ENCODE peak calls at places on chromosome 22, in four cellular contexts. T is activated naive CD8-positive, alpha-beta T cell treated with anti-CD3 and anti-CD28 coated beads, Interleukin-2, amount 50 U/mL, for 24 hours; P is naive thymus-derived CD8-positive, alpha-beta T cell; J is cardiac muscle cell. R is an unnamed sample.

GRCh38 chr22:46065733-46066454 is 84.4 kb upstream of the PPARA start:
- DNase-seq in T (no peak), P (no peak), J (no peak), R (no peak)

GRCh38 chr22:19965771-19966709 is 24.4 kb upstream of the TXNRD2 start:
- DNase-seq in T (no peak), P (no peak), J (no peak), R (no peak)

GRCh38 chr22:35343664-35344550 is 37.0 kb upstream of the HMOX1 start:
- DNase-seq in T (no peak), P (no peak), J (no peak), R (no peak)

GRCh38 chr22:39206491-39206890 is 38.3 kb downstream of the PDGFB start:
- DNase-seq in T (no peak), P (no peak), J (no peak), R (peak; percentile 8)

GRCh38 chr22:21003782-21004181 is 1.9 kb upstream of the THAP7 start:
- DNase-seq in T (no peak), P (no peak), J (no peak), R (no peak)

GRCh38 chr22:25354456-25354855 is 135.0 kb downstream of the CRYBB2 start:
- DNase-seq in T (no peak), P (no peak), J (no peak), R (no peak)

GRCh38 chr22:48376428-48376827 is 1451.2 kb downstream of the BRD1 start:
- DNase-seq in T (no peak), P (no peak), J (no peak), R (no peak)

GRCh38 chr22:28034760-28035401 is 115.8 kb upstream of the PITPNB start:
- DNase-seq in T (no peak), P (peak; percentile 56), J (peak; percentile 52), R (peak; percentile 87)

GRCh38 chr22:46290121-46290842 is 6.4 kb upstream of the GTSE1 start:
- DNase-seq in T (no peak), P (no peak), J (no peak), R (no peak)

GRCh38 chr22:46525681-46526483 is 11.5 kb downstream of the CELSR1 start:
- DNase-seq in T (no peak), P (no peak), J (no peak), R (no peak)

GRCh38 chr22:35380537-35381423 is at the start of gene HMOX1:
- DNase-seq in T (peak; percentile 66), P (peak; percentile 33), J (peak; percentile 91), R (no peak)

GRCh38 chr22:29855611-29856181 is 17.6 kb upstream of the ASCC2 start:
- DNase-seq in T (no peak), P (no peak), J (peak; percentile 32), R (no peak)

GRCh38 chr22:46113910-46114517 is 36.3 kb upstream of the PPARA start:
- DNase-seq in T (no peak), P (no peak), J (no peak), R (no peak)

GRCh38 chr22:31284756-31285155 is 7.5 kb downstream of the PIK3IP1 start:
- DNase-seq in T (no peak), P (no peak), J (peak; percentile 52), R (peak; percentile 49)

GRCh38 chr22:27139935-27140493 is 482.6 kb downstream of the MIAT start:
- DNase-seq in T (no peak), P (no peak), J (peak; percentile 82), R (no peak)

GRCh38 chr22:36486619-36487384 is 5.4 kb upstream of the TXN2 start:
- DNase-seq in T (peak; percentile 68), P (peak; percentile 68), J (peak; percentile 63), R (peak; percentile 50)

GRCh38 chr22:26210390-26210789 is 41.1 kb downstream of the SEZ6L start:
- DNase-seq in T (no peak), P (no peak), J (no peak), R (no peak)

GRCh38 chr22:19375435-19375834 is 56.1 kb downstream of the HIRA start:
- DNase-seq in T (no peak), P (no peak), J (no peak), R (peak; percentile 14)

GRCh38 chr22:41146573-41146972 is 54.2 kb downstream of the EP300 start:
- DNase-seq in T (no peak), P (no peak), J (no peak), R (no peak)

GRCh38 chr22:25777870-25778269 is 35.9 kb downstream of the MYO18B start:
- DNase-seq in T (no peak), P (no peak), J (no peak), R (peak; percentile 61)

GRCh38 chr22:49629586-49630447 is 197.9 kb downstream of the BRD1 start:
- DNase-seq in T (no peak), P (no peak), J (no peak), R (no peak)

GRCh38 chr22:37476389-37477329 is 9.5 kb downstream of the MFNG start:
- DNase-seq in T (no peak), P (no peak), J (no peak), R (no peak)

GRCh38 chr22:36765943-36766450 is 9.9 kb downstream of the IFT27 start:
- DNase-seq in T (no peak), P (no peak), J (no peak), R (no peak)

GRCh38 chr22:36727927-36728488 is 24.5 kb upstream of the CACNG2 start:
- DNase-seq in T (no peak), P (no peak), J (no peak), R (no peak)

GRCh38 chr22:35605787-35606492 is 11.2 kb downstream of the MB start:
- DNase-seq in T (no peak), P (no peak), J (no peak), R (no peak)

GRCh38 chr22:19554834-19555404 is 30.7 kb upstream of the CLDN5 start:
- DNase-seq in T (no peak), P (no peak), J (peak; percentile 19), R (no peak)

GRCh38 chr22:46580940-46581579 is 39.1 kb upstream of the GRAMD4 start:
- DNase-seq in T (no peak), P (no peak), J (no peak), R (no peak)

GRCh38 chr22:49404020-49404419 is 423.7 kb downstream of the BRD1 start:
- DNase-seq in T (no peak), P (no peak), J (no peak), R (no peak)

R was measured in D341Med.